ENCODE peak calls at places on chromosomes 5 and 9, in ten cellular contexts. One of them, this sample, is unnamed.
A peak's percentile ranks its signal among the peaks of the same experiment; 100 is the strongest.

GRCh38 chr9:33044677-33045282 is 19.7 kb downstream of the DNAJA1 start:
- DNase-seq in CD4-positive, alpha-beta T cell: no peak
- DNase-seq in fibroblast of lung: peak; percentile 28
- DNase-seq in GM23338: peak; percentile 81
- DNase-seq in CD8-positive, alpha-beta T cell: no peak
- DNase-seq in esophagus squamous epithelium: no peak
- DNase-seq in mesenchymal stem cell: no peak
- DNase-seq in body of pancreas: peak; percentile 47
- DNase-seq in pancreas: peak; percentile 35
- DNase-seq in Panc1: peak; percentile 27
- DNase-seq in this sample: no peak

GRCh38 chr9:77663754-77664153 is 15.6 kb upstream of the GNA14 start:
- DNase-seq in CD4-positive, alpha-beta T cell: no peak
- DNase-seq in fibroblast of lung: peak; percentile 52
- DNase-seq in GM23338: no peak
- DNase-seq in CD8-positive, alpha-beta T cell: no peak
- DNase-seq in esophagus squamous epithelium: no peak
- DNase-seq in mesenchymal stem cell: no peak
- DNase-seq in body of pancreas: peak; percentile 28
- DNase-seq in pancreas: peak; percentile 26
- DNase-seq in Panc1: no peak
- DNase-seq in this sample: peak; percentile 91

GRCh38 chr5:113354056-113354455 is 80.7 kb downstream of the TSSK1B start:
- DNase-seq in CD4-positive, alpha-beta T cell: no peak
- DNase-seq in fibroblast of lung: peak; percentile 43
- DNase-seq in GM23338: no peak
- DNase-seq in CD8-positive, alpha-beta T cell: no peak
- DNase-seq in esophagus squamous epithelium: no peak
- DNase-seq in mesenchymal stem cell: no peak
- DNase-seq in body of pancreas: no peak
- DNase-seq in pancreas: no peak
- DNase-seq in Panc1: no peak
- DNase-seq in this sample: no peak

GRCh38 chr9:13661014-13661413 is 381.5 kb upstream of the MPDZ start:
- DNase-seq in CD4-positive, alpha-beta T cell: no peak
- DNase-seq in fibroblast of lung: no peak
- DNase-seq in GM23338: no peak
- DNase-seq in CD8-positive, alpha-beta T cell: no peak
- DNase-seq in esophagus squamous epithelium: no peak
- DNase-seq in mesenchymal stem cell: no peak
- DNase-seq in body of pancreas: no peak
- DNase-seq in pancreas: no peak
- DNase-seq in Panc1: no peak
- DNase-seq in this sample: no peak

GRCh38 chr5:150114102-150114641 is 27.8 kb upstream of the CSF1R start:
- DNase-seq in CD4-positive, alpha-beta T cell: no peak
- DNase-seq in fibroblast of lung: no peak
- DNase-seq in GM23338: peak; percentile 41
- DNase-seq in CD8-positive, alpha-beta T cell: peak; percentile 3
- DNase-seq in esophagus squamous epithelium: no peak
- DNase-seq in mesenchymal stem cell: no peak
- DNase-seq in body of pancreas: peak; percentile 3
- DNase-seq in pancreas: no peak
- DNase-seq in Panc1: no peak
- DNase-seq in this sample: no peak

GRCh38 chr5:33491941-33492340 is 51.2 kb downstream of the TARS1 start:
- DNase-seq in CD4-positive, alpha-beta T cell: no peak
- DNase-seq in fibroblast of lung: peak; percentile 23
- DNase-seq in GM23338: no peak
- DNase-seq in CD8-positive, alpha-beta T cell: no peak
- DNase-seq in esophagus squamous epithelium: no peak
- DNase-seq in mesenchymal stem cell: no peak
- DNase-seq in body of pancreas: no peak
- DNase-seq in pancreas: no peak
- DNase-seq in Panc1: no peak
- DNase-seq in this sample: no peak

GRCh38 chr9:78304357-78304756 is 7.4 kb downstream of the PSAT1 start:
- DNase-seq in CD4-positive, alpha-beta T cell: no peak
- DNase-seq in fibroblast of lung: no peak
- DNase-seq in GM23338: no peak
- DNase-seq in CD8-positive, alpha-beta T cell: no peak
- DNase-seq in esophagus squamous epithelium: no peak
- DNase-seq in mesenchymal stem cell: no peak
- DNase-seq in body of pancreas: no peak
- DNase-seq in pancreas: no peak
- DNase-seq in Panc1: no peak
- DNase-seq in this sample: no peak

GRCh38 chr9:70125621-70126020 is 82.0 kb downstream of the MAMDC2 start:
- DNase-seq in CD4-positive, alpha-beta T cell: no peak
- DNase-seq in fibroblast of lung: no peak
- DNase-seq in GM23338: no peak
- DNase-seq in CD8-positive, alpha-beta T cell: no peak
- DNase-seq in esophagus squamous epithelium: no peak
- DNase-seq in mesenchymal stem cell: no peak
- DNase-seq in body of pancreas: no peak
- DNase-seq in pancreas: no peak
- DNase-seq in Panc1: no peak
- DNase-seq in this sample: no peak

GRCh38 chr5:171484460-171484899 is 65.0 kb downstream of the FGF18 start:
- DNase-seq in CD4-positive, alpha-beta T cell: peak; percentile 38
- DNase-seq in fibroblast of lung: peak; percentile 17
- DNase-seq in GM23338: peak; percentile 54
- DNase-seq in CD8-positive, alpha-beta T cell: peak; percentile 48
- DNase-seq in esophagus squamous epithelium: no peak
- DNase-seq in mesenchymal stem cell: peak; percentile 20
- DNase-seq in body of pancreas: peak; percentile 32
- DNase-seq in pancreas: no peak
- DNase-seq in Panc1: no peak
- DNase-seq in this sample: no peak

GRCh38 chr9:27261517-27262211 is 35.3 kb downstream of the EQTN start:
- DNase-seq in CD4-positive, alpha-beta T cell: no peak
- DNase-seq in fibroblast of lung: peak; percentile 70
- DNase-seq in GM23338: no peak
- DNase-seq in CD8-positive, alpha-beta T cell: no peak
- DNase-seq in esophagus squamous epithelium: no peak
- DNase-seq in mesenchymal stem cell: no peak
- DNase-seq in body of pancreas: no peak
- DNase-seq in pancreas: no peak
- DNase-seq in Panc1: no peak
- DNase-seq in this sample: peak; percentile 60

GRCh38 chr5:96350678-96351077 is 82.4 kb downstream of the PCSK1 start:
- DNase-seq in CD4-positive, alpha-beta T cell: no peak
- DNase-seq in fibroblast of lung: no peak
- DNase-seq in GM23338: no peak
- DNase-seq in CD8-positive, alpha-beta T cell: no peak
- DNase-seq in esophagus squamous epithelium: no peak
- DNase-seq in mesenchymal stem cell: peak; percentile 17
- DNase-seq in body of pancreas: no peak
- DNase-seq in pancreas: no peak
- DNase-seq in Panc1: no peak
- DNase-seq in this sample: no peak

GRCh38 chr5:173714551-173715428 is 98.3 kb upstream of the BOD1 start:
- DNase-seq in CD4-positive, alpha-beta T cell: no peak
- DNase-seq in fibroblast of lung: peak; percentile 87
- DNase-seq in GM23338: no peak
- DNase-seq in CD8-positive, alpha-beta T cell: no peak
- DNase-seq in esophagus squamous epithelium: no peak
- DNase-seq in mesenchymal stem cell: peak; percentile 83
- DNase-seq in body of pancreas: no peak
- DNase-seq in pancreas: no peak
- DNase-seq in Panc1: peak; percentile 33
- DNase-seq in this sample: no peak

DNA sequence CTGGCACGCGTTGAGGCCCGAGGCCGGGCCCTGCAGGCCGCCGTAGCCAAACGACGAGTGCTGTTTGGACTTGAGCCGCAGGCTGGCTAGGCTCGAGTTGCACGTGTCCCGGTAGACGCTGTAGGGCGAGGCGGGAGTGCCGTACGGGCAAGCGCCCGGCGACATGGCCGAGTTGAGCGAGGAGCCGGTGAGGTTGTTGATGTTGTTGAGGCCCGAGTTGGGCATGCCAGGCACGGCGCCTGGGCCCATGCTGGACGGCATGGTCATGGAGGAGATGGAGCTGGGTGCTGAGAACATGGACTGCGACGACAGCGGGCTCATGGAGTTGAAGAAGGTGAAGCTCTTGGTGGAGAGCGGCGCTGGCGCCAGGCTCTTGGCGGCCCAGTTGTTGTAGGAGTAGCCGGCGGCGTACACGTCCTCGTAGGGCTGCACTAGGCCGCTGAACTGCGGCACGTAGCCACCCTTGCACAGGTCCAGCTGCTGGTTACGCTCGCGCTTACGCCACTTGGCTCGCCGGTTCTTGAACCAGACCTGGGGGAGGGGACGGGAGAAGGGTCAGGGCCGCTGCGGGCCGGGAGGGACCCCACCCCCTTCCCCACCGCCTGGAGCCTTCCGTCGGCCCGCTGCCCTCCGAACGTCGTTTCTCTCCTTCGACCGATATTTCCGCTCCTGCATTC is 5.1 kb downstream of the PITX1 start:
- DNase-seq in CD4-positive, alpha-beta T cell: no peak
- DNase-seq in fibroblast of lung: no peak
- DNase-seq in GM23338: peak; percentile 79
- DNase-seq in CD8-positive, alpha-beta T cell: no peak
- DNase-seq in esophagus squamous epithelium: no peak
- DNase-seq in mesenchymal stem cell: no peak
- DNase-seq in body of pancreas: no peak
- DNase-seq in pancreas: no peak
- DNase-seq in Panc1: no peak
- DNase-seq in this sample: peak; percentile 9
- H3K27me3 ChIP-seq in CD4-positive, alpha-beta T cell: peaks cover 70% of the 10 kb centered on the region
- H3K27me3 ChIP-seq in fibroblast of lung: peaks cover 42% of the 10 kb centered on the region
- H3K27me3 ChIP-seq in GM23338: peaks cover 100% of the 10 kb centered on the region
- H3K27me3 ChIP-seq in CD8-positive, alpha-beta T cell: peaks cover 26% of the 10 kb centered on the region
- H3K27me3 ChIP-seq in esophagus squamous epithelium: no peaks in the 10 kb centered on the region
- H3K27me3 ChIP-seq in mesenchymal stem cell: peaks cover 87% of the 10 kb centered on the region
- H3K27me3 ChIP-seq in body of pancreas: peaks cover 66% of the 10 kb centered on the region
- H3K27me3 ChIP-seq in pancreas: peaks cover 61% of the 10 kb centered on the region
- H3K27me3 ChIP-seq in Panc1: no peaks in the 10 kb centered on the region
- H3K27me3 ChIP-seq in this sample: peaks cover 68% of the 10 kb centered on the region

GRCh38 chr5:100595812-100596173 is 60.6 kb downstream of the FAM174A start:
- DNase-seq in CD4-positive, alpha-beta T cell: no peak
- DNase-seq in fibroblast of lung: no peak
- DNase-seq in GM23338: no peak
- DNase-seq in CD8-positive, alpha-beta T cell: no peak
- DNase-seq in esophagus squamous epithelium: no peak
- DNase-seq in mesenchymal stem cell: no peak
- DNase-seq in body of pancreas: no peak
- DNase-seq in pancreas: no peak
- DNase-seq in Panc1: no peak
- DNase-seq in this sample: no peak
- H3K27ac ChIP-seq in CD4-positive, alpha-beta T cell: no peak overlapping the region
- H3K27ac ChIP-seq in fibroblast of lung: no peak overlapping the region
- H3K27ac ChIP-seq in GM23338: no peak overlapping the region
- H3K27ac ChIP-seq in CD8-positive, alpha-beta T cell: no peak overlapping the region
- H3K27ac ChIP-seq in esophagus squamous epithelium: no peak overlapping the region
- H3K27ac ChIP-seq in mesenchymal stem cell: peak overlapping the region; percentile 19
- H3K27ac ChIP-seq in body of pancreas: peak overlapping the region; percentile 36
- H3K27ac ChIP-seq in pancreas: peak overlapping the region; percentile 82
- H3K27ac ChIP-seq in Panc1: no peak overlapping the region
- H3K27ac ChIP-seq in this sample: no peak overlapping the region

GRCh38 chr5:142360051-142360498 is 35.3 kb upstream of the SPRY4 start:
- DNase-seq in CD4-positive, alpha-beta T cell: no peak
- DNase-seq in fibroblast of lung: no peak
- DNase-seq in GM23338: no peak
- DNase-seq in CD8-positive, alpha-beta T cell: no peak
- DNase-seq in esophagus squamous epithelium: no peak
- DNase-seq in mesenchymal stem cell: no peak
- DNase-seq in body of pancreas: no peak
- DNase-seq in pancreas: no peak
- DNase-seq in Panc1: no peak
- DNase-seq in this sample: no peak

GRCh38 chr5:142358121-142358520 is 33.3 kb upstream of the SPRY4 start:
- DNase-seq in CD4-positive, alpha-beta T cell: no peak
- DNase-seq in fibroblast of lung: no peak
- DNase-seq in GM23338: no peak
- DNase-seq in CD8-positive, alpha-beta T cell: no peak
- DNase-seq in esophagus squamous epithelium: no peak
- DNase-seq in mesenchymal stem cell: no peak
- DNase-seq in body of pancreas: no peak
- DNase-seq in pancreas: no peak
- DNase-seq in Panc1: no peak
- DNase-seq in this sample: no peak

GRCh38 chr5:142363619-142363963 is 38.8 kb upstream of the SPRY4 start:
- DNase-seq in CD4-positive, alpha-beta T cell: no peak
- DNase-seq in fibroblast of lung: no peak
- DNase-seq in GM23338: no peak
- DNase-seq in CD8-positive, alpha-beta T cell: no peak
- DNase-seq in esophagus squamous epithelium: no peak
- DNase-seq in mesenchymal stem cell: no peak
- DNase-seq in body of pancreas: no peak
- DNase-seq in pancreas: no peak
- DNase-seq in Panc1: no peak
- DNase-seq in this sample: no peak

GRCh38 chr5:142358648-142359047 is 33.8 kb upstream of the SPRY4 start:
- DNase-seq in CD4-positive, alpha-beta T cell: no peak
- DNase-seq in fibroblast of lung: no peak
- DNase-seq in GM23338: no peak
- DNase-seq in CD8-positive, alpha-beta T cell: no peak
- DNase-seq in esophagus squamous epithelium: no peak
- DNase-seq in mesenchymal stem cell: no peak
- DNase-seq in body of pancreas: no peak
- DNase-seq in pancreas: no peak
- DNase-seq in Panc1: no peak
- DNase-seq in this sample: no peak

DNA sequence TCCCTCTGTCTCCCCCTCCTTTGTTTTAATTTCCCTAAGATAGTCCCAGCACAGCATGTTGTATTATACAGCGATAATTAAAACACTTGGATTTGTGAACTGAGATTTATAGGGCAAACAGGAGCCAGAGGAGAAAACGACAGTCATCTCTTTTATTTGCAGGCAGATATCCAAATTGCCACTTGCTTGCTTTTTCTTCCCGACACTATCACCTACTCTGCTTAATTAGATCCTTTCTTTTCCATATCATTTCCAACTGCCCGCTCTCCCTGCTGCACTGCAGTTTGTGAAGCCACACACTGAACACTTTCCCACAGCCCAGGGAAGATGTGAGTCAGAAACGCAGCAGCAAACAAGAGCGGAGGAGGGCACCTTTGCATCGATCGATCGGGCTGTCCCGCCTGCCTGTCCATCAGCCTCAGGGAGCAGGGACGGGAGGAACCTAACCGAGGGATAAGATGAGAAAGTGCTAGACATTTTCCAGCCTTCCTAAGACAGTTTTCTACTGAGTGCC is 35.8 kb upstream of the SPRY4 start:
- DNase-seq in CD4-positive, alpha-beta T cell: no peak
- DNase-seq in fibroblast of lung: peak; percentile 75
- DNase-seq in GM23338: peak; percentile 51
- DNase-seq in CD8-positive, alpha-beta T cell: no peak
- DNase-seq in esophagus squamous epithelium: no peak
- DNase-seq in mesenchymal stem cell: peak; percentile 91
- DNase-seq in body of pancreas: peak; percentile 27
- DNase-seq in pancreas: peak; percentile 42
- DNase-seq in Panc1: peak; percentile 80
- DNase-seq in this sample: no peak
- H3K27me3 ChIP-seq in CD4-positive, alpha-beta T cell: no peaks in the 10 kb centered on the region
- H3K27me3 ChIP-seq in fibroblast of lung: no peaks in the 10 kb centered on the region
- H3K27me3 ChIP-seq in GM23338: no peaks in the 10 kb centered on the region
- H3K27me3 ChIP-seq in CD8-positive, alpha-beta T cell: no peaks in the 10 kb centered on the region
- H3K27me3 ChIP-seq in esophagus squamous epithelium: no peaks in the 10 kb centered on the region
- H3K27me3 ChIP-seq in mesenchymal stem cell: no peaks in the 10 kb centered on the region
- H3K27me3 ChIP-seq in body of pancreas: no peaks in the 10 kb centered on the region
- H3K27me3 ChIP-seq in pancreas: no peaks in the 10 kb centered on the region
- H3K27me3 ChIP-seq in Panc1: no peaks in the 10 kb centered on the region
- H3K27me3 ChIP-seq in this sample: no peaks in the 10 kb centered on the region

GRCh38 chr5:176152191-176152932 is 85.9 kb upstream of the SIMC1 start:
- DNase-seq in CD4-positive, alpha-beta T cell: no peak
- DNase-seq in fibroblast of lung: peak; percentile 54
- DNase-seq in GM23338: peak; percentile 77
- DNase-seq in CD8-positive, alpha-beta T cell: no peak
- DNase-seq in esophagus squamous epithelium: no peak
- DNase-seq in mesenchymal stem cell: peak; percentile 43
- DNase-seq in body of pancreas: no peak
- DNase-seq in pancreas: no peak
- DNase-seq in Panc1: no peak
- DNase-seq in this sample: peak; percentile 17
- H3K27ac ChIP-seq in CD4-positive, alpha-beta T cell: no peak overlapping the region
- H3K27ac ChIP-seq in fibroblast of lung: no peak overlapping the region
- H3K27ac ChIP-seq in GM23338: no peak overlapping the region
- H3K27ac ChIP-seq in CD8-positive, alpha-beta T cell: no peak overlapping the region
- H3K27ac ChIP-seq in esophagus squamous epithelium: no peak overlapping the region
- H3K27ac ChIP-seq in mesenchymal stem cell: no peak overlapping the region
- H3K27ac ChIP-seq in body of pancreas: no peak overlapping the region
- H3K27ac ChIP-seq in pancreas: no peak overlapping the region
- H3K27ac ChIP-seq in Panc1: no peak overlapping the region
- H3K27ac ChIP-seq in this sample: no peak overlapping the region

This sample was measured in thyroid gland.